ENCODE peak calls at places on chromosomes 4 and X, in four cellular contexts. W is stimulated activated CD4-positive, alpha-beta T cell treated with anti-CD3 and anti-CD28 coated beads, Interleukin-4, amount 100 ng/mL, for 48 hours; J is NCI-H2081; B is lower lobe of right lung. M is an unnamed sample.

GRCh38 chr4:106659386-106659785 is 290.8 kb upstream of the GIMD1 start:
- DNase-seq in J (no peak), W (no peak), B (no peak), M (peak; percentile 8)

GRCh38 chr4:1752284-1753041 is 31.1 kb downstream of the TACC3 start:
- DNase-seq in J (no peak), W (peak; percentile 36), B (peak; percentile 75), M (no peak)

GRCh38 chrX:105636667-105637066 is 185.7 kb upstream of the NRK start:
- DNase-seq in B (no peak), J (no peak), W (no peak), M (no peak)

GRCh38 chrX:131762802-131763234 is 218.9 kb downstream of the OR13H1 start:
- DNase-seq in J (peak; percentile 63), B (no peak), W (no peak), M (no peak)

GRCh38 chrX:132807411-132808030 is 150.9 kb downstream of the HS6ST2 start:
- DNase-seq in B (no peak), W (no peak), J (no peak), M (no peak)

GRCh38 chr4:21742326-21742725 is 206.2 kb downstream of the KCNIP4 start:
- DNase-seq in J (no peak), W (no peak), B (no peak), M (no peak)

GRCh38 chrX:47179221-47179927 is 14.3 kb upstream of the UBA1 start:
- DNase-seq in J (no peak), W (no peak), B (no peak), M (no peak)

GRCh38 chr4:35125995-35126712 is 1118.2 kb downstream of the ARAP2 start:
- DNase-seq in W (no peak), B (no peak), J (peak; percentile 77), M (no peak)